ENCODE peak calls at places on chromosomes 4 and X, in nine cellular contexts. One of them, this sample, is unnamed.
A peak's percentile ranks its signal among the peaks of the same experiment; 100 is the strongest.

GRCh38 chr4:182126567-182126966 is 116.6 kb upstream of the TENM3 start:
- DNase-seq in NCI-H1694 treated with DMSO at 0.1 percent for 48 hours: no peak
- DNase-seq in fibroblast of pulmonary artery: no peak
- DNase-seq in HCT116: no peak
- DNase-seq in CD4-positive, CD25-positive, alpha-beta regulatory T cell: no peak
- DNase-seq in NCI-H1436: no peak
- DNase-seq in GM12891: no peak
- DNase-seq in right atrium auricular region: no peak
- DNase-seq in HuH-7: no peak
- DNase-seq in this sample: no peak

GRCh38 chr4:71550220-71551190 is 211.7 kb downstream of the SLC4A4 start:
- DNase-seq in NCI-H1694 treated with DMSO at 0.1 percent for 48 hours: peak; percentile 8
- DNase-seq in fibroblast of pulmonary artery: peak; percentile 32
- DNase-seq in HCT116: no peak
- DNase-seq in CD4-positive, CD25-positive, alpha-beta regulatory T cell: no peak
- DNase-seq in NCI-H1436: no peak
- DNase-seq in GM12891: no peak
- DNase-seq in right atrium auricular region: no peak
- DNase-seq in HuH-7: no peak
- DNase-seq in this sample: no peak

GRCh38 chr4:157221895-157222763 is 1.6 kb downstream of the GRIA2 start:
- DNase-seq in NCI-H1694 treated with DMSO at 0.1 percent for 48 hours: no peak
- DNase-seq in fibroblast of pulmonary artery: no peak
- DNase-seq in HCT116: no peak
- DNase-seq in CD4-positive, CD25-positive, alpha-beta regulatory T cell: no peak
- DNase-seq in NCI-H1436: no peak
- DNase-seq in GM12891: no peak
- DNase-seq in right atrium auricular region: no peak
- DNase-seq in HuH-7: no peak
- DNase-seq in this sample: no peak

GRCh38 chr4:665381-665750 is 8.7 kb downstream of the ATP5ME start:
- DNase-seq in NCI-H1694 treated with DMSO at 0.1 percent for 48 hours: no peak
- DNase-seq in fibroblast of pulmonary artery: no peak
- DNase-seq in HCT116: no peak
- DNase-seq in CD4-positive, CD25-positive, alpha-beta regulatory T cell: no peak
- DNase-seq in NCI-H1436: no peak
- DNase-seq in GM12891: no peak
- DNase-seq in right atrium auricular region: no peak
- DNase-seq in HuH-7: no peak
- DNase-seq in this sample: no peak

GRCh38 chr4:111979921-111980320 is 165.3 kb upstream of the FAM241A start:
- DNase-seq in NCI-H1694 treated with DMSO at 0.1 percent for 48 hours: no peak
- DNase-seq in fibroblast of pulmonary artery: no peak
- DNase-seq in HCT116: no peak
- DNase-seq in CD4-positive, CD25-positive, alpha-beta regulatory T cell: no peak
- DNase-seq in NCI-H1436: no peak
- DNase-seq in GM12891: no peak
- DNase-seq in right atrium auricular region: no peak
- DNase-seq in HuH-7: no peak
- DNase-seq in this sample: no peak

GRCh38 chrX:19462879-19463278 is 52.4 kb downstream of the MAP3K15 start:
- DNase-seq in NCI-H1694 treated with DMSO at 0.1 percent for 48 hours: no peak
- DNase-seq in fibroblast of pulmonary artery: no peak
- DNase-seq in HCT116: no peak
- DNase-seq in CD4-positive, CD25-positive, alpha-beta regulatory T cell: no peak
- DNase-seq in NCI-H1436: no peak
- DNase-seq in GM12891: no peak
- DNase-seq in right atrium auricular region: no peak
- DNase-seq in HuH-7: no peak
- DNase-seq in this sample: no peak

GRCh38 chr4:82797048-82797590 is 1.5 kb downstream of the SCD5 start:
- DNase-seq in NCI-H1694 treated with DMSO at 0.1 percent for 48 hours: no peak
- DNase-seq in fibroblast of pulmonary artery: no peak
- DNase-seq in HCT116: no peak
- DNase-seq in CD4-positive, CD25-positive, alpha-beta regulatory T cell: no peak
- DNase-seq in NCI-H1436: peak; percentile 22
- DNase-seq in GM12891: no peak
- DNase-seq in right atrium auricular region: peak; percentile 55
- DNase-seq in HuH-7: peak; percentile 37
- DNase-seq in this sample: no peak

GRCh38 chrX:70508296-70508911 is 63.8 kb downstream of the DLG3 start:
- DNase-seq in NCI-H1694 treated with DMSO at 0.1 percent for 48 hours: no peak
- DNase-seq in fibroblast of pulmonary artery: peak; percentile 26
- DNase-seq in HCT116: no peak
- DNase-seq in CD4-positive, CD25-positive, alpha-beta regulatory T cell: no peak
- DNase-seq in NCI-H1436: peak; percentile 72
- DNase-seq in GM12891: no peak
- DNase-seq in right atrium auricular region: no peak
- DNase-seq in HuH-7: no peak
- DNase-seq in this sample: no peak

GRCh38 chr4:54668031-54668611 is 10.4 kb downstream of the KIT start:
- DNase-seq in NCI-H1694 treated with DMSO at 0.1 percent for 48 hours: no peak
- DNase-seq in fibroblast of pulmonary artery: no peak
- DNase-seq in HCT116: no peak
- DNase-seq in CD4-positive, CD25-positive, alpha-beta regulatory T cell: no peak
- DNase-seq in NCI-H1436: no peak
- DNase-seq in GM12891: no peak
- DNase-seq in right atrium auricular region: no peak
- DNase-seq in HuH-7: no peak
- DNase-seq in this sample: no peak

GRCh38 chr4:168153596-168154440 is 61.5 kb downstream of the ANXA10 start:
- DNase-seq in NCI-H1694 treated with DMSO at 0.1 percent for 48 hours: peak; percentile 39
- DNase-seq in fibroblast of pulmonary artery: peak; percentile 86
- DNase-seq in HCT116: peak; percentile 74
- DNase-seq in CD4-positive, CD25-positive, alpha-beta regulatory T cell: peak; percentile 40
- DNase-seq in NCI-H1436: peak; percentile 60
- DNase-seq in GM12891: no peak
- DNase-seq in right atrium auricular region: peak; percentile 73
- DNase-seq in HuH-7: no peak
- DNase-seq in this sample: no peak

GRCh38 chr4:176339936-176340761 is 20.4 kb downstream of the SPCS3 start:
- DNase-seq in NCI-H1694 treated with DMSO at 0.1 percent for 48 hours: no peak
- DNase-seq in fibroblast of pulmonary artery: peak; percentile 8
- DNase-seq in HCT116: no peak
- DNase-seq in CD4-positive, CD25-positive, alpha-beta regulatory T cell: no peak
- DNase-seq in NCI-H1436: no peak
- DNase-seq in GM12891: no peak
- DNase-seq in right atrium auricular region: no peak
- DNase-seq in HuH-7: no peak
- DNase-seq in this sample: no peak

GRCh38 chr4:47312170-47312569 is 151.3 kb downstream of the COMMD8 start:
- DNase-seq in NCI-H1694 treated with DMSO at 0.1 percent for 48 hours: no peak
- DNase-seq in fibroblast of pulmonary artery: peak; percentile 11
- DNase-seq in HCT116: no peak
- DNase-seq in CD4-positive, CD25-positive, alpha-beta regulatory T cell: no peak
- DNase-seq in NCI-H1436: no peak
- DNase-seq in GM12891: no peak
- DNase-seq in right atrium auricular region: no peak
- DNase-seq in HuH-7: no peak
- DNase-seq in this sample: no peak

GRCh38 chr4:113162089-113162488 is 112.6 kb downstream of the ANK2 start:
- DNase-seq in NCI-H1694 treated with DMSO at 0.1 percent for 48 hours: no peak
- DNase-seq in fibroblast of pulmonary artery: no peak
- DNase-seq in HCT116: no peak
- DNase-seq in CD4-positive, CD25-positive, alpha-beta regulatory T cell: no peak
- DNase-seq in NCI-H1436: no peak
- DNase-seq in GM12891: no peak
- DNase-seq in right atrium auricular region: no peak
- DNase-seq in HuH-7: no peak
- DNase-seq in this sample: no peak

GRCh38 chrX:31057291-31057690 is 14.6 kb downstream of the FTHL17 start:
- DNase-seq in NCI-H1694 treated with DMSO at 0.1 percent for 48 hours: no peak
- DNase-seq in fibroblast of pulmonary artery: no peak
- DNase-seq in HCT116: no peak
- DNase-seq in CD4-positive, CD25-positive, alpha-beta regulatory T cell: no peak
- DNase-seq in NCI-H1436: no peak
- DNase-seq in GM12891: no peak
- DNase-seq in right atrium auricular region: no peak
- DNase-seq in HuH-7: no peak
- DNase-seq in this sample: no peak

GRCh38 chrX:18617351-18617750 is 54.6 kb downstream of the RS1 start:
- DNase-seq in NCI-H1694 treated with DMSO at 0.1 percent for 48 hours: no peak
- DNase-seq in fibroblast of pulmonary artery: peak; percentile 63
- DNase-seq in HCT116: peak; percentile 16
- DNase-seq in CD4-positive, CD25-positive, alpha-beta regulatory T cell: no peak
- DNase-seq in NCI-H1436: no peak
- DNase-seq in GM12891: no peak
- DNase-seq in right atrium auricular region: no peak
- DNase-seq in HuH-7: peak; percentile 17
- DNase-seq in this sample: no peak

GRCh38 chr4:48778431-48779094 is 1.5 kb downstream of the FRYL start:
- DNase-seq in NCI-H1694 treated with DMSO at 0.1 percent for 48 hours: no peak
- DNase-seq in fibroblast of pulmonary artery: peak; percentile 63
- DNase-seq in HCT116: no peak
- DNase-seq in CD4-positive, CD25-positive, alpha-beta regulatory T cell: no peak
- DNase-seq in NCI-H1436: no peak
- DNase-seq in GM12891: no peak
- DNase-seq in right atrium auricular region: no peak
- DNase-seq in HuH-7: no peak
- DNase-seq in this sample: no peak

GRCh38 chr4:145012841-145013240 is 85.2 kb downstream of the ANAPC10 start:
- DNase-seq in NCI-H1694 treated with DMSO at 0.1 percent for 48 hours: no peak
- DNase-seq in fibroblast of pulmonary artery: peak; percentile 89
- DNase-seq in HCT116: no peak
- DNase-seq in CD4-positive, CD25-positive, alpha-beta regulatory T cell: no peak
- DNase-seq in NCI-H1436: no peak
- DNase-seq in GM12891: no peak
- DNase-seq in right atrium auricular region: no peak
- DNase-seq in HuH-7: no peak
- DNase-seq in this sample: no peak

GRCh38 chr4:97317691-97318090 is 825.6 kb downstream of the STPG2 start:
- DNase-seq in NCI-H1694 treated with DMSO at 0.1 percent for 48 hours: no peak
- DNase-seq in fibroblast of pulmonary artery: no peak
- DNase-seq in HCT116: no peak
- DNase-seq in CD4-positive, CD25-positive, alpha-beta regulatory T cell: no peak
- DNase-seq in NCI-H1436: no peak
- DNase-seq in GM12891: no peak
- DNase-seq in right atrium auricular region: no peak
- DNase-seq in HuH-7: no peak
- DNase-seq in this sample: no peak

GRCh38 chr4:176981074-176981473 is 188.4 kb upstream of the VEGFC start:
- DNase-seq in NCI-H1694 treated with DMSO at 0.1 percent for 48 hours: no peak
- DNase-seq in fibroblast of pulmonary artery: no peak
- DNase-seq in HCT116: no peak
- DNase-seq in CD4-positive, CD25-positive, alpha-beta regulatory T cell: no peak
- DNase-seq in NCI-H1436: no peak
- DNase-seq in GM12891: no peak
- DNase-seq in right atrium auricular region: no peak
- DNase-seq in HuH-7: no peak
- DNase-seq in this sample: no peak

GRCh38 chr4:100581337-100581736 is 63.5 kb upstream of the EMCN start:
- DNase-seq in NCI-H1694 treated with DMSO at 0.1 percent for 48 hours: no peak
- DNase-seq in fibroblast of pulmonary artery: peak; percentile 6
- DNase-seq in HCT116: peak; percentile 53
- DNase-seq in CD4-positive, CD25-positive, alpha-beta regulatory T cell: no peak
- DNase-seq in NCI-H1436: no peak
- DNase-seq in GM12891: no peak
- DNase-seq in right atrium auricular region: no peak
- DNase-seq in HuH-7: no peak
- DNase-seq in this sample: no peak

GRCh38 chrX:56975611-56976010 is 19.7 kb downstream of the SPIN3 start:
- DNase-seq in NCI-H1694 treated with DMSO at 0.1 percent for 48 hours: no peak
- DNase-seq in fibroblast of pulmonary artery: peak; percentile 16
- DNase-seq in HCT116: no peak
- DNase-seq in CD4-positive, CD25-positive, alpha-beta regulatory T cell: no peak
- DNase-seq in NCI-H1436: no peak
- DNase-seq in GM12891: no peak
- DNase-seq in right atrium auricular region: no peak
- DNase-seq in HuH-7: no peak
- DNase-seq in this sample: no peak

GRCh38 chrX:37825225-37825842 is 22.0 kb downstream of the DYNLT3 start:
- DNase-seq in NCI-H1694 treated with DMSO at 0.1 percent for 48 hours: peak; percentile 45
- DNase-seq in fibroblast of pulmonary artery: peak; percentile 52
- DNase-seq in HCT116: peak; percentile 8
- DNase-seq in CD4-positive, CD25-positive, alpha-beta regulatory T cell: peak; percentile 28
- DNase-seq in NCI-H1436: no peak
- DNase-seq in GM12891: no peak
- DNase-seq in right atrium auricular region: no peak
- DNase-seq in HuH-7: no peak
- DNase-seq in this sample: no peak

This sample was measured in iPS DF 6.9.